ENCODE peak calls at places on chromosomes 6 and 20, in eight cellular contexts. K, X, Q, Z, I, T, A and E are unnamed samples.

GRCh38 chr6:33412140-33413009 is 1.6 kb downstream of the PHF1 start:
- DNase-seq in K (no peak), X (no peak), Q (no peak), Z (no peak), I (no peak), T (no peak), A (no peak), E (no peak)

GRCh38 chr6:125102411-125102810 is 51.2 kb upstream of the TPD52L1 start:
- DNase-seq in K (no peak), X (no peak), Q (peak; percentile 37), Z (no peak), I (no peak), T (no peak), A (no peak), E (no peak)

GRCh38 chr6:131811510-131811909 is 3.7 kb downstream of the ENPP1 start:
- DNase-seq in K (no peak), X (no peak), Q (no peak), Z (no peak), I (no peak), T (no peak), A (no peak), E (no peak)

GRCh38 chr6:3456794-3457709 is at the start of gene SLC22A23:
- DNase-seq in K (peak; percentile 65), X (peak; percentile 84), Q (no peak), Z (peak; percentile 78), I (no peak), T (peak; percentile 60), A (peak; percentile 95), E (no peak)

GRCh38 chr6:39137235-39137634 is 22.2 kb upstream of the SAYSD1 start:
- DNase-seq in K (peak; percentile 63), X (peak; percentile 29), Q (peak; percentile 39), Z (peak; percentile 92), I (no peak), T (peak; percentile 30), A (peak; percentile 90), E (no peak)

GRCh38 chr20:35947489-35947888 is 6.8 kb downstream of the SCAND1 start:
- DNase-seq in K (no peak), X (no peak), Q (peak; percentile 10), Z (peak; percentile 86), I (no peak), T (peak; percentile 22), A (peak; percentile 81), E (no peak)

GRCh38 chr6:14673201-14673600 is 555.6 kb downstream of the CD83 start:
- DNase-seq in K (no peak), X (no peak), Q (no peak), Z (no peak), I (no peak), T (no peak), A (no peak), E (no peak)

GRCh38 chr20:44851545-44851944 is 34.0 kb upstream of the YWHAB start:
- DNase-seq in K (no peak), X (no peak), Q (no peak), Z (no peak), I (no peak), T (no peak), A (peak; percentile 54), E (no peak)

GRCh38 chr6:67535946-67536345 is 1099.1 kb upstream of the ADGRB3 start:
- DNase-seq in K (no peak), X (no peak), Q (peak; percentile 46), Z (no peak), I (no peak), T (no peak), A (no peak), E (no peak)

GRCh38 chr20:44040202-44040915 is 125.7 kb downstream of the TOX2 start:
- DNase-seq in K (no peak), X (no peak), Q (no peak), Z (no peak), I (no peak), T (no peak), A (no peak), E (peak; percentile 36)

GRCh38 chr20:56368351-56369134 is 9.8 kb downstream of the FAM210B start:
- DNase-seq in K (no peak), X (no peak), Q (no peak), Z (no peak), I (no peak), T (no peak), A (no peak), E (no peak)

GRCh38 chr6:112325449-112325848 is 21.7 kb upstream of the RFPL4B start:
- DNase-seq in K (no peak), X (no peak), Q (peak; percentile 72), Z (peak; percentile 9), I (no peak), T (no peak), A (no peak), E (no peak)

GRCh38 chr6:169269180-169270076 is 15.8 kb upstream of the THBS2 start:
- DNase-seq in K (no peak), X (no peak), Q (peak; percentile 63), Z (no peak), I (no peak), T (peak; percentile 72), A (no peak), E (no peak)

DNA sequence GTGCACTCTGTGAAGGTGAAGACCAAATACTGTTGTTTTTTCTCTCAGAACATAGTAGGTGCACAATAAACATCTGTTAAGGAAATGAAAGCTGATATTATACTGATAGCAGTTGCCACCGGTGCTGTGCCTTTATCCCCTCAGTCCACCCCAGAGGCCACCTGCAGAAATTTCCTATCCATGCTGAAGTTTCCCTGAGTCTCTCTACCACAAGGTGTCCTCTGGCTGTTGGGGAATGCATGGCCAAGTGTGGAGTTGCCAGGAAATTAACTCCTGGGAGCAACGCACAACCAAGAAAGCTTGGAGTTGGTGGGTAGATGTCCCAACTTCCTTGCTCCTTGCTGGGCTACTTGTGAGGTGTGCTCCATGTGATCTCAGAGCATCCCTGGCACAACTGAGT is 114.2 kb downstream of the LAMP5 start:
- DNase-seq in K (no peak), X (no peak), Q (no peak), Z (no peak), I (no peak), T (no peak), A (no peak), E (no peak)
- TF ChIP-seq CTCF in K (no peak), X (no peak), Q (no peak), Z (no peak), I (no peak), T (no peak), A (peak; percentile 58), E (no peak)

DNA sequence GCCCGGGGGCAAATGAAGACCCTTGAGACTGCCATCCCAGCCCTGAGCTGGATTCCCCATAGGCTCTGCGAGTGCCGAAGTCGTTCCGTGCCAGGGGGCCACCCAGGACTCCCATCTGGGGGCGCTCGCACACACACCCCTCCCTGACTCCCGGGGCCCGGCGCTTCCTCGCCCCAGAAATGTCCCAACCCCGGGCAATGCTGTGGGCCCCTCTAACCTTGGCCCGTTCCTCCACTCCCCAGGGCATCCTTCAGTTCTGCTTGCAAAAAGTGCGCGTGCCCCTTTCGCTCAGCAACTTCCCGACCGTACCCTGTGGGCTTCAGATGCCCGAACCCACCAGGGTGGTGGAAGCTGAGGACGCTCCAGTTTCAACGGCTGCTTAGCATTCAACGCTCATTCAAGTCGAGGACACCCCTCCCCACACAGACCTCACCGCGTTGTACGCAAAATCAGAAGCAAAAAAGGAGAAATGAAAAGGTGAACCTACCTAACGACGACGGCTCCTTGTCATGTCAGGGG is 25.4 kb downstream of the RIPOR2 start:
- DNase-seq in K (no peak), X (no peak), Q (no peak), Z (peak; percentile 64), I (no peak), T (peak; percentile 16), A (peak; percentile 64), E (no peak)
- TF ChIP-seq CTCF in K (no peak), X (no peak), Q (peak; percentile 6), Z (peak; percentile 23), I (peak; percentile 14), T (no peak), A (peak; percentile 13), E (peak; percentile 61)

GRCh38 chr6:24761851-24762250 is 12.9 kb upstream of the GMNN start:
- DNase-seq in K (no peak), X (no peak), Q (no peak), Z (no peak), I (no peak), T (no peak), A (no peak), E (no peak)

GRCh38 chr6:24763578-24763977 is 11.2 kb upstream of the GMNN start:
- DNase-seq in K (no peak), X (peak; percentile 70), Q (no peak), Z (no peak), I (no peak), T (no peak), A (no peak), E (no peak)

GRCh38 chr6:24761193-24761835 is 13.4 kb upstream of the GMNN start:
- DNase-seq in K (no peak), X (no peak), Q (no peak), Z (peak; percentile 54), I (no peak), T (no peak), A (peak; percentile 72), E (no peak)

GRCh38 chr6:24768361-24768760 is 6.4 kb upstream of the GMNN start:
- DNase-seq in K (no peak), X (no peak), Q (no peak), Z (no peak), I (no peak), T (no peak), A (no peak), E (no peak)

DNA sequence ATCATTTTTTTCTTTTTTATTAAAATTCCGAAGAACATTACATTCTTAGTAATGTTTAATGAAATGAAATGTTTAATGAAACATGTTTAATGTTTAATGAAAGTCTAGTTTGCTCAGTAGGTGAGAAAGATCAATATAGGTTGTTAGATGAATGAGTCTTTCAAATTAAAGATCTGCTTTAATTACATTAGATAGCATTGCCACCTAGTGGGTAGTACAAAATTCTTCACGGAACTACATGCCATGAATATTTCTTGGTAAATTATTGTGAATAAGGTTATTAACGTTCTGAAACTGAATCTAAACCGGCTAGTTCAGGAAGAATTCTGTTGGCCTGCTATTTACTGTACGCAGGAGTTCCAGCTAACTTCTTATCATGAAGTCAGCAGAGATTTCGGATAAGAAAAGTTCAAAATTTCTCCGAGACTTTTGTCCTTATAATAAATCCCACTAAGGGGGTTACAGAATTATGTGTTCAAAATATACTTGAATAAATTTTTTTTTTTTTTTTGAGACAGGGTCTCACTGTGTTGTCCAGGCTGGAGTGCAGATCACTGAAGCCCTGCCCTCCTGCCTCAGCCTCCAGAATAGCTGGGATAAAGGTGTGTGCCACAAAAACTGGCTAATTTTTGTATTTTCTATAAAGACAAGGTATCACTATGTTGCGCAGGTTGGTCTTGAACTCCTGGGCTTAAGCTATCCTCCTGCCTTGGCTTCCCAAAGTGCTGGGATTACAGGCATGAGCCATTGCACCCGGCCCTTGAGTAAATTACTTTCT is 7.9 kb upstream of the GMNN start:
- DNase-seq in K (no peak), X (no peak), Q (peak; percentile 63), Z (no peak), I (no peak), T (peak; percentile 20), A (no peak), E (no peak)
- TF ChIP-seq CTCF in K (peak; percentile 56), X (peak; percentile 65), Q (peak; percentile 15), Z (peak; percentile 45), I (peak; percentile 45), T (peak; percentile 39), A (peak; percentile 58), E (peak; percentile 85)

GRCh38 chr6:98054453-98054852 is 771.4 kb upstream of the MMS22L start:
- DNase-seq in K (no peak), X (no peak), Q (no peak), Z (peak; percentile 45), I (no peak), T (peak; percentile 6), A (no peak), E (no peak)
- TF ChIP-seq CTCF in K (peak; percentile 60), X (no peak), Q (no peak), Z (peak; percentile 66), I (peak; percentile 12), T (peak; percentile 35), A (peak; percentile 71), E (peak; percentile 76)